ENCODE peak calls at places on chromosome 15, in eight cellular contexts. P is fibroblast of lung, Y is neural progenitor cell, S is body of pancreas, Q is breast epithelium, D is tibial artery, K is stomach, L is adrenal gland. Z is an unnamed sample.

GRCh38 chr15:91228391-91228790 is 128.3 kb downstream of the SV2B start:
- DNase-seq in P (no peak), Y (no peak), S (no peak), Q (no peak), D (no peak), K (no peak), L (no peak), Z (no peak)

GRCh38 chr15:82571722-82572222 is 31.5 kb upstream of the RPS17 start:
- DNase-seq in P (peak; percentile 81), Y (peak; percentile 76), S (peak; percentile 64), Q (no peak), D (peak; percentile 86), K (peak; percentile 43), L (peak; percentile 88), Z (peak; percentile 55)

GRCh38 chr15:64667736-64668161 is 107.6 kb downstream of the RBPMS2 start:
- DNase-seq in P (no peak), Y (no peak), S (no peak), Q (no peak), D (no peak), K (no peak), L (no peak), Z (no peak)

GRCh38 chr15:40256642-40257235 is 17.9 kb downstream of the PAK6 start:
- DNase-seq in P (no peak), Y (no peak), S (no peak), Q (no peak), D (no peak), K (no peak), L (peak; percentile 85), Z (no peak)

GRCh38 chr15:53576841-53577240 is 182.6 kb downstream of the WDR72 start:
- DNase-seq in P (no peak), Y (no peak), S (no peak), Q (no peak), D (no peak), K (no peak), L (no peak), Z (no peak)

GRCh38 chr15:87416591-87417257 is 839.8 kb downstream of the NTRK3 start:
- DNase-seq in P (no peak), Y (no peak), S (no peak), Q (no peak), D (no peak), K (no peak), L (no peak), Z (no peak)

GRCh38 chr15:41207687-41208448 is 22.7 kb downstream of the EXD1 start:
- DNase-seq in P (peak; percentile 18), Y (no peak), S (no peak), Q (no peak), D (no peak), K (no peak), L (no peak), Z (peak; percentile 13)

GRCh38 chr15:38401716-38402115 is 52.2 kb upstream of the FAM98B start:
- DNase-seq in P (no peak), Y (no peak), S (no peak), Q (no peak), D (no peak), K (no peak), L (no peak), Z (no peak)

GRCh38 chr15:67064607-67065530 is 533 bp upstream of the SMAD3 start:
- DNase-seq in P (no peak), Y (peak; percentile 68), S (peak; percentile 79), Q (peak; percentile 64), D (no peak), K (peak; percentile 63), L (peak; percentile 68), Z (peak; percentile 83)

GRCh38 chr15:48424076-48424475 is 92.8 kb downstream of the DUT start:
- DNase-seq in P (no peak), Y (no peak), S (no peak), Q (no peak), D (no peak), K (no peak), L (no peak), Z (peak; percentile 30)

GRCh38 chr15:57220220-57220619 is 156.1 kb upstream of the CGNL1 start:
- DNase-seq in P (peak; percentile 85), Y (no peak), S (no peak), Q (no peak), D (no peak), K (no peak), L (no peak), Z (no peak)

GRCh38 chr15:75672111-75672602 is 24.4 kb downstream of the SNX33 start:
- DNase-seq in P (no peak), Y (no peak), S (no peak), Q (no peak), D (peak; percentile 74), K (no peak), L (no peak), Z (no peak)

GRCh38 chr15:101047301-101047781 is 128.2 kb downstream of the LRRK1 start:
- DNase-seq in P (peak; percentile 51), Y (peak; percentile 53), S (no peak), Q (peak; percentile 44), D (peak; percentile 35), K (peak; percentile 8), L (peak; percentile 66), Z (no peak)

GRCh38 chr15:22831473-22831872 is 7.0 kb upstream of the NIPA2 start:
- DNase-seq in P (peak; percentile 31), Y (no peak), S (peak; percentile 26), Q (no peak), D (no peak), K (no peak), L (no peak), Z (peak; percentile 13)

GRCh38 chr15:42692997-42693396 is 43.9 kb downstream of the CDAN1 start:
- DNase-seq in P (no peak), Y (no peak), S (no peak), Q (no peak), D (no peak), K (no peak), L (no peak), Z (no peak)

GRCh38 chr15:74400915-74401757 is 32.6 kb downstream of the SEMA7A start:
- DNase-seq in P (no peak), Y (no peak), S (no peak), Q (no peak), D (no peak), K (no peak), L (no peak), Z (no peak)

GRCh38 chr15:97517726-97518125 is 442.8 kb upstream of the ARRDC4 start:
- DNase-seq in P (no peak), Y (no peak), S (no peak), Q (no peak), D (no peak), K (no peak), L (no peak), Z (no peak)

DNA sequence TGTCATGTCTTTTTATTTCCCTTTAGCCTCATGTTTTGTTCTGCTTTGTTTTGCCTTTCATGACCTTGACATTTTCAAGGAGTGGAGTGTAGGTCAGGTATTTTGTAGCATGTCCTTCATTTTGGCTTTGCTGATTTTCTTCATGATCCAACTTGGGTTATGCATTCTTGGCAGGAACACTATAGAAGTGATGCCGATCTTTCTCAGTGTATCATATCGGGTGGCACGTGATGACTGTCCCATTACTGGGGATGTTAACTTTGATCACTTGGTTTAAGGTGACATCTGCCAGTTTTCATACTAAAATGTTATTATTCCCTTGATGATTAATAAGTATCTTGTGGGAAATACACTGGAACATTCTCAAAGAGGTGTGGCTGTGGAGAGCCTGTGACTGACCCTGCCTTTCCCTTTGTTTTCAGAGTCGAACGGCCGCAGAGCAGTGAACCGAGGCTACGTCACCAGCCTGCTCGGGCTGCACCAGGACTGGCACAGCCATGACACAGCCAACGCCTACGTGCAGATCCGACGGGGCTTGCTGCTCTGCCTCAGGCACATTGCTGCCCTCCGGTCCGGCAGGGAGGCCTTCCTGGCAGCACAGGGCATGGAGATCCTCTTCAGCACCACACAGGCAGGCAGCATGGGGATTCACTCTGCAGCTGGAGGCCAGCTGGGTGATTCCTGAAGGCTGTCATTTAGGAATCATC is 167.7 kb downstream of the AGBL1 start:
- DNase-seq in P (no peak), Y (no peak), S (no peak), Q (no peak), D (no peak), K (no peak), L (peak; percentile 74), Z (no peak)
- H3K4me1 ChIP-seq in P (no peaks in the 10 kb centered on the region), Y (peaks cover 7% of the 10 kb centered on the region), S (no peaks in the 10 kb centered on the region), Q (no peaks in the 10 kb centered on the region), D (no peaks in the 10 kb centered on the region), K (no peaks in the 10 kb centered on the region), L (no peaks in the 10 kb centered on the region), Z (no peaks in the 10 kb centered on the region)

GRCh38 chr15:78341057-78341763 is 1.1 kb downstream of the CRABP1 start:
- DNase-seq in P (no peak), Y (peak; percentile 76), S (no peak), Q (no peak), D (no peak), K (no peak), L (no peak), Z (no peak)
- H3K27me3 ChIP-seq in P (peaks cover 57% of the 10 kb centered on the region), Y (peaks cover 48% of the 10 kb centered on the region), S (peaks cover 3% of the 10 kb centered on the region), Q (no peaks in the 10 kb centered on the region), D (no peaks in the 10 kb centered on the region), K (peaks cover 50% of the 10 kb centered on the region), L (peaks cover 40% of the 10 kb centered on the region), Z (peaks cover 36% of the 10 kb centered on the region)

GRCh38 chr15:80925597-80926059 is 64.0 kb downstream of the MESD start:
- DNase-seq in P (peak; percentile 3), Y (no peak), S (no peak), Q (no peak), D (no peak), K (no peak), L (no peak), Z (peak; percentile 28)
- H3K36me3 ChIP-seq in P (peaks cover 31% of the 10 kb centered on the region), Y (no peaks in the 10 kb centered on the region), S (no peaks in the 10 kb centered on the region), Q (no peaks in the 10 kb centered on the region), D (no peaks in the 10 kb centered on the region), K (no peaks in the 10 kb centered on the region), L (no peaks in the 10 kb centered on the region), Z (no peaks in the 10 kb centered on the region)

GRCh38 chr15:68641376-68641775 is 62.6 kb downstream of the CORO2B start:
- DNase-seq in P (no peak), Y (no peak), S (no peak), Q (peak; percentile 47), D (peak; percentile 50), K (no peak), L (no peak), Z (no peak)

GRCh38 chr15:68638953-68639500 is 60.2 kb downstream of the CORO2B start:
- DNase-seq in P (peak; percentile 81), Y (no peak), S (no peak), Q (no peak), D (no peak), K (no peak), L (no peak), Z (no peak)

GRCh38 chr15:68637755-68638405 is 59.1 kb downstream of the CORO2B start:
- DNase-seq in P (peak; percentile 96), Y (no peak), S (peak; percentile 19), Q (no peak), D (peak; percentile 82), K (peak; percentile 38), L (no peak), Z (no peak)

GRCh38 chr15:68640791-68641331 is 62.1 kb downstream of the CORO2B start:
- DNase-seq in P (peak; percentile 35), Y (no peak), S (no peak), Q (peak; percentile 50), D (peak; percentile 63), K (no peak), L (peak; percentile 65), Z (no peak)

DNA sequence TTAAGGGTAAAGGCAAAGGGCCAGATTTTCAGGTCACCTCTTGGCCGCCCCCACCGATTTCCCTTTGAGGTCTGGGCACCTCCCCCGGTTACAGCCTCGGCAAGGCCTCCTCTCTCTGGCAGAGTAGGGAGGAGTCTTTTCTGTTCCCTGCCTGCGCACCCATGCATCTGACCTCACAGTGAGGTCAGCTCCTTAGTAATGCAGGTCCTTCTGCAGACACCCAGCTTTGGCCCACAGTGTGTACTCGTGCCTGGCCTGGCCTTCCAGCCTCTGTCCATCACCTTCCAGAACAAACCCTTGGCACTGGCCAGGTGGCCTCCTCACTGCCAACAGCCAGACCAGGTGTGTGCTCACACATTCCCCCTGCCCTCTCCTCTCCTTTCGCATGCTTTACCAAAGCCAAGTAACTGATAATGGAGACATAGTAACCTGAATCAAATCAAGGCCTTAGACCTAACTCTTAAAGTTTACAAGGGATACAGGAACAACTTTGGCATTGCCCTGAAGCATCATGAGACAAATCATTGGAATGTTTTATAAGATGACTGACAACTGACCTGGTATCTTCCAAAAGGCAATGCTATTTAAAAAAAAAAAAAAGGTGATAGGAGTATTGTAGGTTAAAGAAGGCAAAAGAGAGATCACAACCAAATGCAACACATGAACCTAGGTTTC is 61.3 kb downstream of the CORO2B start:
- DNase-seq in P (peak; percentile 55), Y (no peak), S (peak; percentile 43), Q (peak; percentile 45), D (no peak), K (no peak), L (no peak), Z (no peak)
- H3K4me1 ChIP-seq in P (peaks cover 72% of the 10 kb centered on the region), Y (peaks cover 5% of the 10 kb centered on the region), S (no peaks in the 10 kb centered on the region), Q (peaks cover 8% of the 10 kb centered on the region), D (peaks cover 22% of the 10 kb centered on the region), K (peaks cover 12% of the 10 kb centered on the region), L (no peaks in the 10 kb centered on the region), Z (no peaks in the 10 kb centered on the region)

Z was measured in SJCRH30.